ENCODE peak calls at places on chromosome 9, in eight cellular contexts. One of them, this sample, is unnamed.

GRCh38 chr9:86242012-86242411 is 17.4 kb downstream of the C9orf153 start:
- DNase-seq in A549: no peak
- DNase-seq in HepG2: no peak
- DNase-seq in HCT116: no peak
- DNase-seq in H1: no peak
- DNase-seq in SK-N-SH: no peak
- DNase-seq in K562: no peak
- DNase-seq in GM12878: no peak
- DNase-seq in this sample: no peak

GRCh38 chr9:34124923-34125322 is 1.6 kb downstream of the DCAF12 start:
- DNase-seq in A549: no peak
- DNase-seq in HepG2: no peak
- DNase-seq in HCT116: no peak
- DNase-seq in H1: no peak
- DNase-seq in SK-N-SH: no peak
- DNase-seq in K562: no peak
- DNase-seq in GM12878: no peak
- DNase-seq in this sample: no peak

GRCh38 chr9:22030101-22030598 is 21.0 kb upstream of the CDKN2B start:
- DNase-seq in A549: no peak
- DNase-seq in HepG2: peak; percentile 54
- DNase-seq in HCT116: no peak
- DNase-seq in H1: no peak
- DNase-seq in SK-N-SH: no peak
- DNase-seq in K562: no peak
- DNase-seq in GM12878: no peak
- DNase-seq in this sample: peak; percentile 76

GRCh38 chr9:120625222-120625621 is 45.3 kb upstream of the CDK5RAP2 start:
- DNase-seq in A549: no peak
- DNase-seq in HepG2: no peak
- DNase-seq in HCT116: no peak
- DNase-seq in H1: no peak
- DNase-seq in SK-N-SH: no peak
- DNase-seq in K562: no peak
- DNase-seq in GM12878: no peak
- DNase-seq in this sample: peak; percentile 51

GRCh38 chr9:87950765-87951488 is 23.4 kb downstream of the CDK20 start:
- DNase-seq in A549: peak; percentile 31
- DNase-seq in HepG2: peak; percentile 22
- DNase-seq in HCT116: peak; percentile 28
- DNase-seq in H1: peak; percentile 57
- DNase-seq in SK-N-SH: peak; percentile 52
- DNase-seq in K562: peak; percentile 55
- DNase-seq in GM12878: no peak
- DNase-seq in this sample: peak; percentile 34

GRCh38 chr9:3760031-3760430 is 234.2 kb upstream of the RFX3 start:
- DNase-seq in A549: no peak
- DNase-seq in HepG2: no peak
- DNase-seq in HCT116: no peak
- DNase-seq in H1: no peak
- DNase-seq in SK-N-SH: no peak
- DNase-seq in K562: no peak
- DNase-seq in GM12878: no peak
- DNase-seq in this sample: peak; percentile 18

GRCh38 chr9:112348257-112348992 is 15.0 kb upstream of the PTBP3 start:
- DNase-seq in A549: peak; percentile 83
- DNase-seq in HepG2: peak; percentile 49
- DNase-seq in HCT116: no peak
- DNase-seq in H1: peak; percentile 51
- DNase-seq in SK-N-SH: peak; percentile 61
- DNase-seq in K562: no peak
- DNase-seq in GM12878: no peak
- DNase-seq in this sample: peak; percentile 35

GRCh38 chr9:108478871-108479332 is 376.9 kb downstream of the ACTL7B start:
- DNase-seq in A549: peak; percentile 25
- DNase-seq in HepG2: peak; percentile 25
- DNase-seq in HCT116: no peak
- DNase-seq in H1: no peak
- DNase-seq in SK-N-SH: no peak
- DNase-seq in K562: no peak
- DNase-seq in GM12878: peak; percentile 15
- DNase-seq in this sample: peak; percentile 88

GRCh38 chr9:2120926-2121689 is 106.0 kb downstream of the SMARCA2 start:
- DNase-seq in A549: no peak
- DNase-seq in HepG2: no peak
- DNase-seq in HCT116: peak; percentile 7
- DNase-seq in H1: no peak
- DNase-seq in SK-N-SH: no peak
- DNase-seq in K562: no peak
- DNase-seq in GM12878: no peak
- DNase-seq in this sample: peak; percentile 56

GRCh38 chr9:19230356-19231125 is at the start of gene DENND4C:
- DNase-seq in A549: peak; percentile 71
- DNase-seq in HepG2: peak; percentile 85
- DNase-seq in HCT116: peak; percentile 72
- DNase-seq in H1: peak; percentile 90
- DNase-seq in SK-N-SH: peak; percentile 96
- DNase-seq in K562: peak; percentile 85
- DNase-seq in GM12878: peak; percentile 66
- DNase-seq in this sample: peak; percentile 78

GRCh38 chr9:124353166-124353768 is 62.0 kb downstream of the PSMB7 start:
- DNase-seq in A549: no peak
- DNase-seq in HepG2: no peak
- DNase-seq in HCT116: no peak
- DNase-seq in H1: no peak
- DNase-seq in SK-N-SH: no peak
- DNase-seq in K562: no peak
- DNase-seq in GM12878: no peak
- DNase-seq in this sample: no peak

GRCh38 chr9:73701415-73702057 is 549.9 kb downstream of the ANXA1 start:
- DNase-seq in A549: no peak
- DNase-seq in HepG2: no peak
- DNase-seq in HCT116: no peak
- DNase-seq in H1: no peak
- DNase-seq in SK-N-SH: no peak
- DNase-seq in K562: no peak
- DNase-seq in GM12878: no peak
- DNase-seq in this sample: no peak

DNA sequence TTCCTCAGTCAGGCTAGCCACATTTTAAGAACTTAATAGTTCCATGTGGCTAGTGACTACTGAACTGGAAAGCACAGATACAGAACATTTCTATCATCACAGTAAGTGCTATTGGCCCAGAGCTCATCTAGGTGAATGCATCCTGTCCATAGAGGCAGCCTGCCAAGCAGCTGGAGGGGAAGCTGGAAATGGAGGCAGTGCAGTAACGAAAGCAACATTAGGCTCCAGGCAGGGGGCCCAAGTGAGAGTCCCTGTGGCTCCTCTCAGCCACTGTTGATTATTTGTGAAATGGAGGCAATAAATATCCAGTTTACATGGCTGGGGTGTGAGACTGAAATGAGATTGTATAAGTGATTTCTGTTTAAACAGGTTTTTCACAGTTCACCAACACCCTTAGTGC is 227.2 kb upstream of the KLF9 start:
- DNase-seq in A549: no peak
- DNase-seq in HepG2: no peak
- DNase-seq in HCT116: no peak
- DNase-seq in H1: no peak
- DNase-seq in SK-N-SH: no peak
- DNase-seq in K562: no peak
- DNase-seq in GM12878: no peak
- DNase-seq in this sample: no peak
- TF ChIP-seq RAD21 in A549: no peak
- TF ChIP-seq RAD21 in HepG2: no peak
- TF ChIP-seq RAD21 in HCT116: no peak
- TF ChIP-seq RAD21 in H1: no peak
- TF ChIP-seq RAD21 in SK-N-SH: no peak
- TF ChIP-seq RAD21 in K562: no peak
- TF ChIP-seq RAD21 in GM12878: no peak
- TF ChIP-seq RAD21 in this sample: no peak

GRCh38 chr9:130981002-130981760 is 27.8 kb upstream of the LAMC3 start:
- DNase-seq in A549: no peak
- DNase-seq in HepG2: no peak
- DNase-seq in HCT116: no peak
- DNase-seq in H1: no peak
- DNase-seq in SK-N-SH: no peak
- DNase-seq in K562: peak; percentile 57
- DNase-seq in GM12878: no peak
- DNase-seq in this sample: no peak
- H3K4me2 ChIP-seq in A549: no peak overlapping the region
- H3K4me2 ChIP-seq in HepG2: no peak overlapping the region
- H3K4me2 ChIP-seq in HCT116: no peak overlapping the region
- H3K4me2 ChIP-seq in H1: no peak overlapping the region
- H3K4me2 ChIP-seq in SK-N-SH: no peak overlapping the region
- H3K4me2 ChIP-seq in K562: no peak overlapping the region
- H3K4me2 ChIP-seq in GM12878: no peak overlapping the region
- H3K4me2 ChIP-seq in this sample: no peak overlapping the region

DNA sequence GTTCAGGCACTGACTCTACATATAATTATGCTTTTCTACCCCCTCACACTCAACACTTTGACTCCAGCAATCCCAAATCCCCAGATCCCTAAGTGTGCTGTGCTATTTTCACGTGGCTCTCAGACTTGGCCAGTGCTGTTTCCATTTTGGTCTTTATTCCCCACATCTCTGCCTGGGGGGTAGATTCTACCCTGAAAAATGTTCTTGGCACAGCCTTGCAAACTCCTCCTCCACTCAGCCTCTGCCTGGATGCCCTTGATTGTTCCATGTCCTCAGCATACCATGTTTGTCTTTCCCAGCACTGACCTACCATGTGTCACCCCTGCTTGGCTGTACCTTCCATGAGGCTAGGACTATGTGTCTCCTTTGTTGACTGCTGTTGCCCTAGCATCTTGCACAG is 43.0 kb downstream of the FXN start:
- DNase-seq in A549: no peak
- DNase-seq in HepG2: no peak
- DNase-seq in HCT116: no peak
- DNase-seq in H1: no peak
- DNase-seq in SK-N-SH: no peak
- DNase-seq in K562: no peak
- DNase-seq in GM12878: no peak
- DNase-seq in this sample: no peak
- TF ChIP-seq RAD21 in A549: no peak
- TF ChIP-seq RAD21 in HepG2: no peak
- TF ChIP-seq RAD21 in HCT116: no peak
- TF ChIP-seq RAD21 in H1: no peak
- TF ChIP-seq RAD21 in SK-N-SH: no peak
- TF ChIP-seq RAD21 in K562: no peak
- TF ChIP-seq RAD21 in GM12878: no peak
- TF ChIP-seq RAD21 in this sample: no peak

GRCh38 chr9:35612843-35613242 is 5.4 kb downstream of the CD72 start:
- DNase-seq in A549: no peak
- DNase-seq in HepG2: no peak
- DNase-seq in HCT116: no peak
- DNase-seq in H1: no peak
- DNase-seq in SK-N-SH: no peak
- DNase-seq in K562: no peak
- DNase-seq in GM12878: no peak
- DNase-seq in this sample: no peak
- H3K4me2 ChIP-seq in A549: no peak overlapping the region
- H3K4me2 ChIP-seq in HepG2: no peak overlapping the region
- H3K4me2 ChIP-seq in HCT116: no peak overlapping the region
- H3K4me2 ChIP-seq in H1: no peak overlapping the region
- H3K4me2 ChIP-seq in SK-N-SH: no peak overlapping the region
- H3K4me2 ChIP-seq in K562: no peak overlapping the region
- H3K4me2 ChIP-seq in GM12878: no peak overlapping the region
- H3K4me2 ChIP-seq in this sample: no peak overlapping the region

GRCh38 chr9:17660158-17660557 is 81.3 kb downstream of the SH3GL2 start:
- DNase-seq in A549: no peak
- DNase-seq in HepG2: no peak
- DNase-seq in HCT116: no peak
- DNase-seq in H1: no peak
- DNase-seq in SK-N-SH: no peak
- DNase-seq in K562: no peak
- DNase-seq in GM12878: no peak
- DNase-seq in this sample: no peak

GRCh38 chr9:17669206-17669605 is 90.3 kb downstream of the SH3GL2 start:
- DNase-seq in A549: no peak
- DNase-seq in HepG2: no peak
- DNase-seq in HCT116: no peak
- DNase-seq in H1: no peak
- DNase-seq in SK-N-SH: no peak
- DNase-seq in K562: no peak
- DNase-seq in GM12878: no peak
- DNase-seq in this sample: no peak

GRCh38 chr9:17665450-17665849 is 86.6 kb downstream of the SH3GL2 start:
- DNase-seq in A549: no peak
- DNase-seq in HepG2: no peak
- DNase-seq in HCT116: no peak
- DNase-seq in H1: no peak
- DNase-seq in SK-N-SH: no peak
- DNase-seq in K562: no peak
- DNase-seq in GM12878: no peak
- DNase-seq in this sample: no peak
- TF ChIP-seq RAD21 in A549: no peak
- TF ChIP-seq RAD21 in HepG2: no peak
- TF ChIP-seq RAD21 in HCT116: no peak
- TF ChIP-seq RAD21 in H1: no peak
- TF ChIP-seq RAD21 in SK-N-SH: no peak
- TF ChIP-seq RAD21 in K562: no peak
- TF ChIP-seq RAD21 in GM12878: no peak
- TF ChIP-seq RAD21 in this sample: no peak